ENCODE peak calls at places on chromosomes 7 and 10, in four cellular contexts. Y is astrocyte, T is tibial nerve, C is IMR-90. Q is an unnamed sample.

GRCh38 chr10:13376297-13376696 is 28.2 kb upstream of the SEPHS1 start:
- DNase-seq in Y (no peak), T (no peak), C (no peak), Q (no peak)

GRCh38 chr10:24882047-24882698 is 70.2 kb downstream of the PRTFDC1 start:
- DNase-seq in Y (peak; percentile 84), T (no peak), C (peak; percentile 60), Q (no peak)

GRCh38 chr7:100469227-100470044 is 5.4 kb upstream of the SPACDR start:
- DNase-seq in Y (no peak), T (peak; percentile 86), C (peak; percentile 64), Q (no peak)

GRCh38 chr7:90222390-90222789 is 10.8 kb downstream of the STEAP2 start:
- DNase-seq in Y (no peak), T (no peak), C (no peak), Q (no peak)

GRCh38 chr10:132663666-132664365 is 122.1 kb downstream of the NKX6-2 start:
- DNase-seq in Y (no peak), T (no peak), C (no peak), Q (peak; percentile 40)

GRCh38 chr7:12524794-12525386 is 45.6 kb upstream of the SCIN start:
- DNase-seq in Y (peak; percentile 39), T (no peak), C (peak; percentile 69), Q (peak; percentile 44)

GRCh38 chr7:20744913-20745587 is 41.6 kb downstream of the SP8 start:
- DNase-seq in Y (peak; percentile 34), T (no peak), C (no peak), Q (peak; percentile 42)

GRCh38 chr7:16083931-16084330 is 337.4 kb downstream of the CRPPA start:
- DNase-seq in Y (peak; percentile 30), T (no peak), C (peak; percentile 9), Q (peak; percentile 49)

GRCh38 chr7:133513608-133514007 is 260.7 kb downstream of the EXOC4 start:
- DNase-seq in Y (peak; percentile 44), T (no peak), C (peak; percentile 83), Q (no peak)

GRCh38 chr10:4849555-4850242 is 23.7 kb downstream of the AKR1E2 start:
- DNase-seq in Y (peak; percentile 88), T (peak; percentile 86), C (peak; percentile 96), Q (peak; percentile 76)

GRCh38 chr7:121385800-121386179 is 10.3 kb downstream of the FAM3C start:
- DNase-seq in Y (no peak), T (no peak), C (peak; percentile 15), Q (no peak)

GRCh38 chr10:122277737-122278136 is 6.6 kb downstream of the BTBD16 start:
- DNase-seq in Y (no peak), T (no peak), C (no peak), Q (no peak)

GRCh38 chr7:47954231-47954911 is 6.1 kb upstream of the PKD1L1 start:
- DNase-seq in Y (peak; percentile 95), T (no peak), C (peak; percentile 76), Q (peak; percentile 5)

GRCh38 chr10:45420453-45421192 is 46.6 kb downstream of the ALOX5 start:
- DNase-seq in Y (peak; percentile 51), T (peak; percentile 37), C (peak; percentile 52), Q (peak; percentile 34)

GRCh38 chr7:101817031-101817929 is at the start of gene CUX1:
- DNase-seq in Y (no peak), T (no peak), C (no peak), Q (no peak)

GRCh38 chr7:73397936-73398335 is 35.6 kb upstream of the FZD9 start:
- DNase-seq in Y (no peak), T (no peak), C (no peak), Q (no peak)

GRCh38 chr7:27095050-27095896 is 527 bp downstream of the HOXA1 start:
- DNase-seq in Y (peak; percentile 12), T (no peak), C (peak; percentile 16), Q (no peak)
- H3K4me1 ChIP-seq in Y (no peaks in the 10 kb centered on the region), T (no peaks in the 10 kb centered on the region), C (no peaks in the 10 kb centered on the region), Q (peaks cover 12% of the 10 kb centered on the region)

GRCh38 chr10:51000976-51001375 is 73.3 kb upstream of the PRKG1 start:
- DNase-seq in Y (no peak), T (no peak), C (peak; percentile 49), Q (no peak)
- H3K27ac ChIP-seq in Y (peak overlapping the region; percentile 80), T (no peak overlapping the region), C (peak overlapping the region; percentile 76), Q (no peak overlapping the region)

DNA sequence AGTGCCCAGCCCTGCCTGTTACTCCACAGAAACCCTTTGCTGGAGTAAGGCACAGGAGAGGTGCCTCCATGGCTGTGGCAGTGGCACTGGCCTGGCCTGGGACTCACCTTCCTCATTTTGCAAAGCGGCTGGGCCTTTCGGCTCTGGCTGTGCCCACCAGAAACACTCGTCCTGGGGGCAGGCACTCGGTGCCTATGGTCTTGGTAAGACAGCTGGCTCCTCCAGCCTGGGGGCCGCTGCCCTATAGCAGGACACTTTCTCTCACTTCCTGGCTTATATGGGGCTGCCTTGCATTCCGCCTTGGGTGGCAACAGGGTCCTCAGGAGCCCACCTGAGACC is 13.2 kb downstream of the ZMIZ1 start:
- DNase-seq in Y (no peak), T (no peak), C (no peak), Q (no peak)
- H3K4me1 ChIP-seq in Y (peaks cover 82% of the 10 kb centered on the region), T (peaks cover 11% of the 10 kb centered on the region), C (peaks cover 72% of the 10 kb centered on the region), Q (peaks cover 6% of the 10 kb centered on the region)

GRCh38 chr7:79291498-79291865 is 162.0 kb downstream of the MAGI2 start:
- DNase-seq in Y (no peak), T (no peak), C (no peak), Q (peak; percentile 64)

GRCh38 chr7:79292834-79293233 is 160.6 kb downstream of the MAGI2 start:
- DNase-seq in Y (no peak), T (no peak), C (no peak), Q (no peak)

GRCh38 chr7:79293655-79294142 is 159.8 kb downstream of the MAGI2 start:
- DNase-seq in Y (peak; percentile 65), T (no peak), C (peak; percentile 72), Q (peak; percentile 74)

GRCh38 chr7:79290398-79290797 is 163.1 kb downstream of the MAGI2 start:
- DNase-seq in Y (no peak), T (no peak), C (no peak), Q (no peak)

GRCh38 chr7:79290841-79291497 is 162.5 kb downstream of the MAGI2 start:
- DNase-seq in Y (peak; percentile 49), T (no peak), C (peak; percentile 70), Q (peak; percentile 87)
- H3K27ac ChIP-seq in Y (peak overlapping the region; percentile 29), T (no peak overlapping the region), C (no peak overlapping the region), Q (peak overlapping the region; percentile 76)

GRCh38 chr10:14736043-14736442 is 38.7 kb downstream of the FAM107B start:
- DNase-seq in Y (no peak), T (no peak), C (no peak), Q (no peak)
- H3K4me1 ChIP-seq in Y (peaks cover 6% of the 10 kb centered on the region), T (no peaks in the 10 kb centered on the region), C (peaks cover 10% of the 10 kb centered on the region), Q (no peaks in the 10 kb centered on the region)

GRCh38 chr10:17756557-17757208 is 4.7 kb downstream of the TMEM236 start:
- DNase-seq in Y (no peak), T (no peak), C (peak; percentile 22), Q (no peak)
- H3K27ac ChIP-seq in Y (no peak overlapping the region), T (no peak overlapping the region), C (no peak overlapping the region), Q (no peak overlapping the region)

GRCh38 chr7:30467275-30467674 is 11.3 kb downstream of the NOD1 start:
- DNase-seq in Y (no peak), T (no peak), C (no peak), Q (no peak)

GRCh38 chr7:30463400-30464145 is 15.0 kb downstream of the NOD1 start:
- DNase-seq in Y (no peak), T (no peak), C (no peak), Q (no peak)

GRCh38 chr7:30464231-30464660 is 14.3 kb downstream of the NOD1 start:
- DNase-seq in Y (peak; percentile 48), T (no peak), C (no peak), Q (no peak)

GRCh38 chr7:30466266-30466665 is 12.3 kb downstream of the NOD1 start:
- DNase-seq in Y (peak; percentile 72), T (no peak), C (no peak), Q (no peak)

DNA sequence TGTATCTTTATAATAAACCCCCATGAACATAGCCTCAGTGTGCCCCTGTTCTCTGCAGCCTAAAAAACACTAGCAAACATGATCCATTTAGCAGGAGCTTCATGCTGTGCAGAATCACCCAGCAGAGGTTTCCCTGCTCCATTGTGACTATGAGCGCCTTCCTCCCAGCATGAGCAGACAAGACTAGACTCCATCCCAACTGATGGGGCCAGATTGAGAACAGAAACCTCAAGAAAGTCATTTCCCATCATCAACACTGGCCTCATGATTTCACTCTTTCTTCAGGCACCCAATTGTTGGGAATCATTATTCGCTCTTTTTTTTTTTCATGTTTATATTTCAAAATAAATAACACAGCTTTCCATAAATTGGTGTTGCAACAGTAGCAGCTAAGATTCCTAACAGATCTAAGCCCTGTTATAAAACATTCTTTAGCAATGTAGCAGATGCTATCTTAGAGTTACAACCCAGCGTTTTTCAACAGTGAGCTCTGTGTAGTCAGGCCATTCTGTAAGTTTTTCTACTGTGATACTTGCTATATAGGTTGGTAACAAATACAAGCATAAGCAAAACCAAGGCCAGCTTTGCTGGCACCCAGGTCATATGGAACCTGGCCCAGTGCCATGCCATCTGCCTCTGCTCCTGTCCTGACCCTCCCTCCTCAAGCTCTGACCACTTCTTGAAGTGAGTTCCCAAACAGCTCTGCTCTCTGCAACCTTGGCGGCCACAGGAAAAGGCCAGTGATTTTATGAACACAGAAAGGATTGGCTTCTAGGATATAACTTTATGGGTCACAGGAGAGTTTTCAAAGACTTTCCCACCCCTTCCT is 13.0 kb downstream of the NOD1 start:
- DNase-seq in Y (no peak), T (no peak), C (peak; percentile 48), Q (no peak)
- H3K4me1 ChIP-seq in Y (peaks cover 19% of the 10 kb centered on the region), T (no peaks in the 10 kb centered on the region), C (peaks cover 32% of the 10 kb centered on the region), Q (peaks cover 7% of the 10 kb centered on the region)